ENCODE peak calls at places on chromosomes 5 and 9, in six cellular contexts. One of them, this sample, is unnamed.
A peak's percentile ranks its signal among the peaks of the same experiment; 100 is the strongest.

GRCh38 chr5:181281984-181282316 is 21.0 kb upstream of the TRIM52 start:
- DNase-seq in GM12878: no peak
- DNase-seq in HepG2: no peak
- DNase-seq in A549: no peak
- DNase-seq in IMR-90: no peak
- DNase-seq in K562: no peak
- DNase-seq in this sample: no peak

GRCh38 chr5:37005946-37006540 is 129.5 kb downstream of the NIPBL start:
- DNase-seq in HepG2: peak; percentile 7
- DNase-seq in K562: peak; percentile 18
- DNase-seq in IMR-90: peak; percentile 39
- DNase-seq in GM12878: no peak
- DNase-seq in A549: peak; percentile 31
- DNase-seq in this sample: peak; percentile 7

GRCh38 chr5:44443172-44443571 is 54.0 kb upstream of the FGF10 start:
- DNase-seq in A549: no peak
- DNase-seq in IMR-90: no peak
- DNase-seq in GM12878: no peak
- DNase-seq in HepG2: no peak
- DNase-seq in K562: no peak
- DNase-seq in this sample: no peak

GRCh38 chr9:107504585-107505455 is 15.3 kb upstream of the KLF4 start:
- DNase-seq in K562: no peak
- DNase-seq in HepG2: peak; percentile 90
- DNase-seq in GM12878: no peak
- DNase-seq in A549: peak; percentile 95
- DNase-seq in IMR-90: peak; percentile 93
- DNase-seq in this sample: no peak

GRCh38 chr5:150132740-150133139 is 22.9 kb downstream of the PDGFRB start:
- DNase-seq in GM12878: no peak
- DNase-seq in IMR-90: no peak
- DNase-seq in HepG2: no peak
- DNase-seq in K562: no peak
- DNase-seq in A549: no peak
- DNase-seq in this sample: no peak

GRCh38 chr5:56734066-56734766 is 81.1 kb upstream of the MAP3K1 start:
- DNase-seq in IMR-90: no peak
- DNase-seq in K562: no peak
- DNase-seq in GM12878: no peak
- DNase-seq in A549: no peak
- DNase-seq in HepG2: no peak
- DNase-seq in this sample: no peak

GRCh38 chr5:151463137-151464029 is 16.0 kb downstream of the SLC36A1 start:
- DNase-seq in IMR-90: no peak
- DNase-seq in K562: no peak
- DNase-seq in GM12878: no peak
- DNase-seq in A549: peak; percentile 10
- DNase-seq in HepG2: peak; percentile 33
- DNase-seq in this sample: peak; percentile 22

GRCh38 chr5:135993894-135994514 is 34.8 kb upstream of the TGFBI start:
- DNase-seq in IMR-90: peak; percentile 96
- DNase-seq in A549: peak; percentile 78
- DNase-seq in K562: no peak
- DNase-seq in GM12878: no peak
- DNase-seq in HepG2: peak; percentile 39
- DNase-seq in this sample: no peak

GRCh38 chr9:121954477-121955175 is 138.5 kb downstream of the TTLL11 start:
- DNase-seq in A549: no peak
- DNase-seq in IMR-90: peak; percentile 78
- DNase-seq in HepG2: no peak
- DNase-seq in K562: no peak
- DNase-seq in GM12878: no peak
- DNase-seq in this sample: no peak

GRCh38 chr9:87959916-87960581 is 14.3 kb downstream of the CDK20 start:
- DNase-seq in HepG2: no peak
- DNase-seq in K562: no peak
- DNase-seq in A549: no peak
- DNase-seq in GM12878: no peak
- DNase-seq in IMR-90: peak; percentile 83
- DNase-seq in this sample: no peak

GRCh38 chr9:90433398-90433890 is 209.2 kb downstream of the DIRAS2 start:
- DNase-seq in GM12878: no peak
- DNase-seq in IMR-90: no peak
- DNase-seq in K562: no peak
- DNase-seq in HepG2: no peak
- DNase-seq in A549: peak; percentile 68
- DNase-seq in this sample: peak; percentile 60

GRCh38 chr5:153970496-153970895 is 68.2 kb downstream of the FAM114A2 start:
- DNase-seq in HepG2: no peak
- DNase-seq in A549: no peak
- DNase-seq in K562: no peak
- DNase-seq in GM12878: no peak
- DNase-seq in IMR-90: no peak
- DNase-seq in this sample: no peak

GRCh38 chr5:153972240-153972639 is 66.5 kb downstream of the FAM114A2 start:
- DNase-seq in IMR-90: no peak
- DNase-seq in K562: no peak
- DNase-seq in GM12878: no peak
- DNase-seq in A549: no peak
- DNase-seq in HepG2: no peak
- DNase-seq in this sample: no peak

GRCh38 chr5:153969563-153969895 is 69.2 kb downstream of the FAM114A2 start:
- DNase-seq in HepG2: no peak
- DNase-seq in GM12878: no peak
- DNase-seq in IMR-90: no peak
- DNase-seq in A549: no peak
- DNase-seq in K562: no peak
- DNase-seq in this sample: no peak

GRCh38 chr5:153974813-153975163 is 63.9 kb downstream of the FAM114A2 start:
- DNase-seq in GM12878: no peak
- DNase-seq in A549: no peak
- DNase-seq in IMR-90: no peak
- DNase-seq in K562: no peak
- DNase-seq in HepG2: no peak
- DNase-seq in this sample: no peak

DNA sequence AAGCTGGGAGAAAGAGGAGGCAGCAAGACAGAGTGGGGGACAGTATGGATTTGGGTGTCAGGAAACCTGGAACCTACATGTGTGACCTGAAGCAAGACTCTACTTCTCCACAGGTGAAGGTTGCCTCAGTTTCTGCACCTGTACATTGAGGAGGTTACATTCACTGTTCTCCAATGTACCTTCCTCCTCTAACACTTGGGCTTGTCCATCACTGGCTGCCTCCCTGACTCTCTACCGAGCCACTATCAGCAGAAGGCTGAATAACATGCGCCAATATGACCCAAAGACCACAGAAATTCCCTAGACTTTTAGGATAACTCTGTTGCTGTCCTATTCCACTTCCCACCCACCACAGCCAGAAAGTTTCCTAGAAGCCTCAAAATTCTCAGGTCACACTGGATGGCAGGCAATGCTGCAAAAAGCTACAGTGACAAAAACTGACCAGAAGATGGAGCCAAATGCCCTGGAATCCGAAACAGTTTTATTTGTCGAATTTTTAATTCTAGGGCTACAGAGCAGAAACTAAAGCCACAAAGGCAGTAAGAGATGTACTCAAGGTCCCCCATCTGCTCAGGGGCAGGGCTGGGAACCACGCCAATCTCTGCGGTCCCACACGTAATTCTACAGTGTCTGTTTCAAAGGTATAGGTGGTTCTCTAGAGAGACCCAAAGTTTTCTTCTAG is 64.4 kb downstream of the FAM114A2 start:
- DNase-seq in GM12878: no peak
- DNase-seq in IMR-90: peak; percentile 40
- DNase-seq in HepG2: peak; percentile 25
- DNase-seq in A549: peak; percentile 35
- DNase-seq in K562: peak; percentile 56
- DNase-seq in this sample: peak; percentile 59
- TF ChIP-seq BHLHE40 in GM12878: no peak
- TF ChIP-seq BHLHE40 in IMR-90: no peak
- TF ChIP-seq BHLHE40 in HepG2: no peak
- TF ChIP-seq BHLHE40 in A549: no peak
- TF ChIP-seq BHLHE40 in K562: no peak
- TF ChIP-seq BHLHE40 in this sample: no peak

GRCh38 chr5:120447706-120448239 is 16.3 kb upstream of the PRR16 start:
- DNase-seq in A549: no peak
- DNase-seq in K562: no peak
- DNase-seq in HepG2: no peak
- DNase-seq in IMR-90: peak; percentile 41
- DNase-seq in GM12878: no peak
- DNase-seq in this sample: no peak

GRCh38 chr5:120446896-120447295 is 17.2 kb upstream of the PRR16 start:
- DNase-seq in IMR-90: no peak
- DNase-seq in HepG2: no peak
- DNase-seq in A549: no peak
- DNase-seq in K562: no peak
- DNase-seq in GM12878: no peak
- DNase-seq in this sample: no peak

GRCh38 chr5:120443607-120444006 is 20.5 kb upstream of the PRR16 start:
- DNase-seq in A549: no peak
- DNase-seq in GM12878: no peak
- DNase-seq in IMR-90: no peak
- DNase-seq in K562: no peak
- DNase-seq in HepG2: no peak
- DNase-seq in this sample: no peak

GRCh38 chr5:120442694-120443093 is 21.4 kb upstream of the PRR16 start:
- DNase-seq in A549: no peak
- DNase-seq in GM12878: no peak
- DNase-seq in K562: no peak
- DNase-seq in IMR-90: no peak
- DNase-seq in HepG2: no peak
- DNase-seq in this sample: no peak

DNA sequence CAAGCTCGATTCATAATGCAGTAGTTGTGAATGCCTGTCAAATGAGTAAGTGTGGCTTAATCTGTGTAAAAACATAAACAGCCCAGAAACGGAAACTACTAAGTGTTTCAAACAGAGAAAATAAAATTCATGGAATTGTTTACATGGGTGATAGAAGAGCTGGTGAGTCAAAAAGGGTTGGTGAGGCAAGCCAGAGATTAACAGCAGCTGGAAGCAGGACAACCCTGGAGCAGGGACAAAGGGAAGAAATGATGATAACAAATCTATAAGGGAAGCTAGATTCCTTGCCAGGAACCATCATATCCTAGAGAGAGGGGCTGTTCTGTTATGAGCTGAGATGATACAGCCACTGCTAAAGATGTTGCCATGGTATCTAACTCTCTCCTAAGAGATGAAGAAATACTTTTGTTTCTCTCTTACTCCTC is 18.0 kb upstream of the PRR16 start:
- DNase-seq in IMR-90: peak; percentile 96
- DNase-seq in A549: no peak
- DNase-seq in K562: no peak
- DNase-seq in HepG2: no peak
- DNase-seq in GM12878: no peak
- DNase-seq in this sample: no peak
- TF ChIP-seq BHLHE40 in IMR-90: no peak
- TF ChIP-seq BHLHE40 in A549: no peak
- TF ChIP-seq BHLHE40 in K562: no peak
- TF ChIP-seq BHLHE40 in HepG2: no peak
- TF ChIP-seq BHLHE40 in GM12878: no peak
- TF ChIP-seq BHLHE40 in this sample: no peak

GRCh38 chr5:170223349-170223748 is 9.4 kb upstream of the C5orf58 start:
- DNase-seq in K562: no peak
- DNase-seq in HepG2: no peak
- DNase-seq in IMR-90: no peak
- DNase-seq in GM12878: no peak
- DNase-seq in A549: no peak
- DNase-seq in this sample: no peak

GRCh38 chr5:170226138-170226435 is 6.7 kb upstream of the C5orf58 start:
- DNase-seq in K562: no peak
- DNase-seq in A549: no peak
- DNase-seq in IMR-90: no peak
- DNase-seq in GM12878: no peak
- DNase-seq in HepG2: no peak
- DNase-seq in this sample: no peak

GRCh38 chr5:170226661-170227060 is 6.1 kb upstream of the C5orf58 start:
- DNase-seq in IMR-90: no peak
- DNase-seq in K562: no peak
- DNase-seq in A549: no peak
- DNase-seq in GM12878: no peak
- DNase-seq in HepG2: no peak
- DNase-seq in this sample: no peak

GRCh38 chr5:170223906-170224305 is 8.9 kb upstream of the C5orf58 start:
- DNase-seq in K562: no peak
- DNase-seq in HepG2: no peak
- DNase-seq in A549: no peak
- DNase-seq in IMR-90: no peak
- DNase-seq in GM12878: no peak
- DNase-seq in this sample: no peak

DNA sequence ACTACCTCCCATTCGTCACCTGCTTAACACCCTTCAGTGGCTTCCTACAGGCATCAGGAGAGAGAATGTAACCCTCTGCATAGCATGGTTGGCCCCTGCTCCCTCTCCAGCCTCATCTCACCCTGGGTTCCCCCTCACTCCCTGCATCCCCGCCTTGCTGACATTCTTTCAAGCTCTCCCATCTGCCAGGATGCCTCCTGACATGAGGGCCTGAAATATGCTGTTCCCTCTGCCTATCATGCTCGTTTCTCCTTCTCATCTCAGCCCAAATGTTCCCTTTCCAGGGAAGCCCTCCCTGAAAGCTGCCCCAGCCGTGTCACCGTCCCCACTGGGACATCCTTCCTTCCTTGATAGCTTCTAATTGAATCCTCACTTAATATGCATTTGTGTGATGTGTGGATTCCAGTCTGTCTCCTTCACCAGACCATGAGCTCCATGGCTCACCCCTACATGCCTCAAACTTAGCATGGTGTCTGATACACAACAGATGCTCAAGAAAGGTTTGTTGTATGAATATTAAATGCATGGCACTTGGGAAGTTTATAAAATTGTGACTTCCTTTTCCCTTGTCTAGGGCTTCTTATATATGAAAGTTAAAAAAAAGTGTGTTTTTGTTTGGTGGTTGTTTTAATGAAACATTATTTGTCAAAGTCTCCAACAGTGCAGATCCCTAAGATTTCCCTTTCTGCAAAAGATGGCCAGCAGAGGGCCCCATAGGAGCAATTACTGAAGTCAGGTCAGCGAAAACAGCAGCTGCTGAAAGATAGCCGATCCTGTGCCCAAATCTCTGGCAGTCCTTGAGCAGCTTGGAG is 7.3 kb upstream of the C5orf58 start:
- DNase-seq in K562: peak; percentile 70
- DNase-seq in IMR-90: peak; percentile 39
- DNase-seq in GM12878: peak; percentile 4
- DNase-seq in A549: peak; percentile 66
- DNase-seq in HepG2: peak; percentile 23
- DNase-seq in this sample: peak; percentile 79
- TF ChIP-seq BHLHE40 in K562: no peak
- TF ChIP-seq BHLHE40 in IMR-90: no peak
- TF ChIP-seq BHLHE40 in GM12878: peak; percentile 5
- TF ChIP-seq BHLHE40 in A549: no peak
- TF ChIP-seq BHLHE40 in HepG2: no peak
- TF ChIP-seq BHLHE40 in this sample: no peak

DNA sequence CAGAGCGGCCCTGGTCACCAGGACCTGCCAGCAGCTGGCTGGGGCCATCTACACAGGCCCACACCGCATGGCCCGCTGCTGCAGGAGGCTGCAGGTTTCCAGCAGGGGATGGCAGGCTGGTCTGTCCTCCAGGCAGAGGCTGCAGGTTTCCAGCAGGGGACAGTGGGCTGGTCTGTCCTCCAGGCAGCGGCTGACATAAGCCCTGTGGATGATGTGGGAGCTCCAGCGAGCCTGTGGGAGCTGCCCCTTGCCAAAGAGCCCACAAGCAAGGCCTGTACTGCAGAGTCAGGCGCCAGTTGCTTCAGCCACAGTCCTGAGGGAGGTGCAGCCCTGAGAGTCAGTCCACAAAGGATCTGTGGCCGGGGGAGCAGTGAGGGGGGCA is 18.5 kb downstream of the TPPP start:
- DNase-seq in K562: no peak
- DNase-seq in A549: no peak
- DNase-seq in IMR-90: no peak
- DNase-seq in HepG2: no peak
- DNase-seq in GM12878: no peak
- DNase-seq in this sample: no peak
- TF ChIP-seq BHLHE40 in K562: no peak
- TF ChIP-seq BHLHE40 in A549: no peak
- TF ChIP-seq BHLHE40 in IMR-90: no peak
- TF ChIP-seq BHLHE40 in HepG2: no peak
- TF ChIP-seq BHLHE40 in GM12878: no peak
- TF ChIP-seq BHLHE40 in this sample: no peak

This sample was measured in HEK293T.